ENCODE peak calls at places on chromosome 2, in eight cellular contexts. H is Calu3; N is stimulated activated naive CD4-positive, alpha-beta T cell; T is fibroblast of lung; K is astrocyte; O is iPS-NIHi11; P is progenitor cell of endocrine pancreas; C is stimulated activated naive B cell treated with anti-CD40 and anti-IgM and Interleukin-4, amounts not matched to agents 10 μg/mL and 1 μg/mL and 100 μg/mL, for 72 hours. A is an unnamed sample.

GRCh38 chr2:197141669-197142068 is 168.9 kb downstream of the ANKRD44 start:
- DNase-seq in P (no peak), K (no peak), H (no peak), O (no peak), T (no peak), C (no peak), N (no peak), A (no peak)

GRCh38 chr2:126902859-126903258 is 4.2 kb downstream of the TEX51 start:
- DNase-seq in T (no peak), O (no peak), C (no peak), K (no peak), P (no peak), N (no peak), H (no peak), A (no peak)

GRCh38 chr2:38850045-38850444 is 25.7 kb downstream of the DHX57 start:
- DNase-seq in K (no peak), N (no peak), C (no peak), T (no peak), P (no peak), H (no peak), O (no peak), A (no peak)

GRCh38 chr2:219914577-219914976 is 287.1 kb downstream of the SLC4A3 start:
- DNase-seq in K (no peak), N (no peak), H (no peak), P (no peak), O (no peak), T (no peak), C (no peak), A (no peak)

GRCh38 chr2:33205693-33206434 is 259.1 kb downstream of the LTBP1 start:
- DNase-seq in O (no peak), T (no peak), N (no peak), K (no peak), P (no peak), H (no peak), C (no peak), A (no peak)

GRCh38 chr2:167144179-167144898 is 256.1 kb downstream of the XIRP2 start:
- DNase-seq in C (no peak), P (no peak), K (peak), T (peak), H (no peak), O (no peak), N (no peak), A (no peak)

GRCh38 chr2:231250146-231250545 is 51.7 kb downstream of the ARMC9 start:
- DNase-seq in C (no peak), P (no peak), K (no peak), N (no peak), O (no peak), T (no peak), H (no peak), A (no peak)

GRCh38 chr2:68420254-68420910 is 46.7 kb downstream of the FBXO48 start:
- DNase-seq in H (no peak), K (no peak), N (no peak), C (no peak), O (no peak), T (peak), P (no peak), A (no peak)

GRCh38 chr2:232332940-232333259 is 45.7 kb upstream of the ALPP start:
- DNase-seq in T (no peak), C (no peak), P (no peak), O (no peak), H (no peak), K (no peak), N (no peak), A (no peak)

GRCh38 chr2:97735161-97735561 is 21.8 kb downstream of the ZAP70 start:
- DNase-seq in K (no peak), C (no peak), P (no peak), N (no peak), T (no peak), H (no peak), O (no peak), A (no peak)

GRCh38 chr2:66587216-66587615 is 152.3 kb downstream of the MEIS1 start:
- DNase-seq in K (no peak), N (no peak), T (no peak), O (peak), C (no peak), H (peak), P (no peak), A (no peak)

GRCh38 chr2:31079665-31080064 is 58.6 kb downstream of the GALNT14 start:
- DNase-seq in N (no peak), K (no peak), T (no peak), C (no peak), P (peak), H (no peak), O (peak), A (no peak)

GRCh38 chr2:60882971-60883753 is 1.8 kb downstream of the REL start:
- DNase-seq in H (no peak), N (peak), C (peak), P (no peak), T (peak), O (no peak), K (no peak), A (no peak)

GRCh38 chr2:147485210-147485851 is 359.5 kb upstream of the ACVR2A start:
- DNase-seq in H (no peak), P (no peak), T (no peak), C (no peak), K (no peak), N (no peak), O (peak), A (no peak)

GRCh38 chr2:232951891-232952290 is 61.2 kb downstream of the NGEF start:
- DNase-seq in T (peak), O (no peak), P (no peak), C (no peak), N (no peak), K (peak), H (no peak), A (no peak)

GRCh38 chr2:3443685-3444084 is 64.2 kb downstream of the TRAPPC12 start:
- DNase-seq in O (peak), H (no peak), P (no peak), C (no peak), T (no peak), K (no peak), N (no peak), A (no peak)

GRCh38 chr2:223108376-223109100 is 56.5 kb downstream of the KCNE4 start:
- DNase-seq in O (no peak), N (no peak), H (no peak), P (no peak), K (no peak), T (no peak), C (no peak), A (no peak)

GRCh38 chr2:230881840-230882239 is 17.1 kb downstream of the ITM2C start:
- DNase-seq in N (no peak), K (no peak), O (no peak), C (no peak), H (no peak), P (no peak), T (no peak), A (no peak)

GRCh38 chr2:173218331-173219056 is 136.2 kb upstream of the CDCA7 start:
- DNase-seq in C (no peak), O (peak), H (no peak), P (no peak), K (no peak), T (peak), N (no peak), A (no peak)

GRCh38 chr2:241813080-241813805 is 4.2 kb downstream of the NEU4 start:
- DNase-seq in P (no peak), K (no peak), C (no peak), O (peak), N (no peak), H (no peak), T (no peak), A (peak)

GRCh38 chr2:135245055-135245454 is 193.0 kb downstream of the RAB3GAP1 start:
- DNase-seq in C (no peak), O (peak), P (no peak), H (peak), T (peak), N (no peak), K (peak), A (no peak)

GRCh38 chr2:181675241-181675640 is 5.1 kb downstream of the NEUROD1 start:
- DNase-seq in O (no peak), N (no peak), T (no peak), P (no peak), H (no peak), K (no peak), C (no peak), A (no peak)

GRCh38 chr2:53317863-53318262 is 449.7 kb upstream of the CHAC2 start:
- DNase-seq in P (no peak), N (no peak), H (no peak), K (no peak), O (no peak), T (no peak), C (no peak), A (no peak)

GRCh38 chr2:29502452-29502851 is 387.2 kb downstream of the CLIP4 start:
- DNase-seq in N (no peak), K (peak), P (no peak), C (no peak), O (no peak), H (no peak), T (no peak), A (no peak)

GRCh38 chr2:136118819-136119716 is 1.1 kb upstream of the CXCR4 start:
- DNase-seq in K (no peak), T (no peak), H (peak), P (no peak), O (peak), C (peak), N (peak), A (no peak)

GRCh38 chr2:144554811-144555210 is 34.9 kb upstream of the ZEB2 start:
- DNase-seq in K (no peak), N (no peak), C (no peak), H (no peak), T (peak), P (no peak), O (no peak), A (no peak)

GRCh38 chr2:238121511-238122286 is 16.8 kb upstream of the KLHL30 start:
- DNase-seq in T (no peak), H (no peak), K (no peak), P (no peak), C (no peak), N (no peak), O (no peak), A (no peak)

GRCh38 chr2:226115102-226115831 is 684.4 kb downstream of the IRS1 start:
- DNase-seq in H (peak), P (no peak), C (no peak), O (no peak), N (no peak), T (peak), K (peak), A (no peak)

GRCh38 chr2:128549646-128550260 is 231.1 kb upstream of the HS6ST1 start:
- DNase-seq in H (no peak), P (no peak), O (no peak), C (no peak), K (no peak), T (peak), N (no peak), A (no peak)

GRCh38 chr2:158580760-158581159 is 124.0 kb downstream of the PKP4 start:
- DNase-seq in K (no peak), C (no peak), P (no peak), O (no peak), T (no peak), H (peak), N (no peak), A (no peak)

GRCh38 chr2:120558892-120559291 is 176.8 kb upstream of the GLI2 start:
- DNase-seq in N (no peak), H (no peak), C (no peak), O (no peak), P (no peak), K (no peak), T (no peak), A (no peak)

GRCh38 chr2:128615571-128615970 is 296.9 kb upstream of the HS6ST1 start:
- DNase-seq in K (no peak), P (no peak), T (no peak), N (no peak), H (no peak), C (no peak), O (no peak), A (no peak)

GRCh38 chr2:26850002-26850431 is 2.1 kb downstream of the DPYSL5 start:
- DNase-seq in K (no peak), T (no peak), H (no peak), C (no peak), P (no peak), O (peak), N (no peak), A (no peak)

GRCh38 chr2:202102425-202103005 is 29.5 kb downstream of the KIAA2012 start:
- DNase-seq in H (no peak), N (no peak), P (no peak), K (no peak), O (no peak), T (no peak), C (no peak), A (no peak)